ENCODE peak calls at places on chromosomes 3 and 15, in five cellular contexts. P, G, Y, L and S are unnamed samples.

GRCh38 chr15:29139540-29140459 is 129.8 kb downstream of the NSMCE3 start:
- DNase-seq in P (no peak), G (no peak), Y (peak; percentile 81), L (peak; percentile 70), S (no peak)

GRCh38 chr15:80436511-80437307 is 32.5 kb downstream of the ARNT2 start:
- DNase-seq in P (no peak), G (no peak), Y (no peak), L (peak; percentile 7), S (no peak)

GRCh38 chr3:160827516-160827915 is 71.5 kb downstream of the PPM1L start:
- DNase-seq in P (no peak), G (no peak), Y (no peak), L (no peak), S (no peak)

GRCh38 chr15:41207687-41208448 is 22.7 kb downstream of the EXD1 start:
- DNase-seq in P (no peak), G (no peak), Y (no peak), L (no peak), S (no peak)

GRCh38 chr3:188956839-188957489 is 214.8 kb upstream of the TPRG1 start:
- DNase-seq in P (no peak), G (peak; percentile 29), Y (peak; percentile 8), L (no peak), S (no peak)

GRCh38 chr3:16369247-16369646 is 104.2 kb downstream of the OXNAD1 start:
- DNase-seq in P (no peak), G (no peak), Y (no peak), L (no peak), S (no peak)

GRCh38 chr15:71203573-71204444 is 88.5 kb downstream of the THSD4 start:
- DNase-seq in P (no peak), G (no peak), Y (no peak), L (no peak), S (no peak)

GRCh38 chr3:194505791-194506415 is 19.1 kb upstream of the ATP13A3 start:
- DNase-seq in P (no peak), G (no peak), Y (no peak), L (no peak), S (no peak)

GRCh38 chr3:53236112-53236841 is 19.5 kb downstream of the TKT start:
- DNase-seq in P (no peak), G (peak; percentile 76), Y (no peak), L (no peak), S (peak; percentile 45)

GRCh38 chr3:41159581-41160189 is 39.6 kb upstream of the CTNNB1 start:
- DNase-seq in P (no peak), G (no peak), Y (peak; percentile 49), L (no peak), S (no peak)